ENCODE peak calls at places on chromosomes 13 and 19, in seven cellular contexts. B is foreskin fibroblast, D is left lung, M is breast epithelium, H is heart right ventricle, A is fibroblast of mammary gland, X is testis. Z is an unnamed sample.

GRCh38 chr19:28971011-28971410 is 241.9 kb downstream of the UQCRFS1 start:
- DNase-seq in B (peak; percentile 56), D (no peak), M (no peak), H (no peak), A (no peak), X (peak; percentile 82), Z (peak; percentile 44)

GRCh38 chr13:46679369-46680180 is 117.4 kb downstream of the ESD start:
- DNase-seq in B (peak; percentile 89), D (no peak), M (no peak), H (no peak), A (peak; percentile 89), X (peak; percentile 39), Z (peak; percentile 71)

GRCh38 chr13:44420376-44421220 is 47.0 kb downstream of the SERP2 start:
- DNase-seq in B (no peak), D (no peak), M (no peak), H (no peak), A (no peak), X (no peak), Z (no peak)

GRCh38 chr19:43934055-43934984 is 762 bp downstream of the ZNF45 start:
- DNase-seq in B (peak; percentile 22), D (no peak), M (no peak), H (no peak), A (peak; percentile 16), X (no peak), Z (no peak)

GRCh38 chr13:46567671-46568070 is 14.7 kb downstream of the LRCH1 start:
- DNase-seq in B (no peak), D (no peak), M (no peak), H (no peak), A (no peak), X (no peak), Z (no peak)

GRCh38 chr13:110298566-110299321 is 8.2 kb downstream of the COL4A1 start:
- DNase-seq in B (no peak), D (no peak), M (no peak), H (peak; percentile 48), A (no peak), X (no peak), Z (peak; percentile 60)

GRCh38 chr13:48906200-48906599 is 69.5 kb upstream of the FNDC3A start:
- DNase-seq in B (no peak), D (no peak), M (no peak), H (no peak), A (peak; percentile 62), X (no peak), Z (no peak)

GRCh38 chr19:53655042-53655665 is 23.4 kb downstream of the DPRX start:
- DNase-seq in B (no peak), D (no peak), M (no peak), H (no peak), A (no peak), X (no peak), Z (no peak)

GRCh38 chr19:41554902-41555301 is 21.1 kb upstream of the CEACAM21 start:
- DNase-seq in B (no peak), D (no peak), M (no peak), H (no peak), A (no peak), X (no peak), Z (no peak)

GRCh38 chr13:57123660-57124059 is 17.1 kb upstream of the PRR20A start:
- DNase-seq in B (no peak), D (no peak), M (no peak), H (no peak), A (no peak), X (no peak), Z (peak; percentile 51)

GRCh38 chr19:32902448-32902847 is 32.9 kb upstream of the SLC7A9 start:
- DNase-seq in B (no peak), D (no peak), M (no peak), H (no peak), A (no peak), X (no peak), Z (no peak)

GRCh38 chr19:54473983-54474382 is 887 bp upstream of the CDC42EP5 start:
- DNase-seq in B (no peak), D (no peak), M (no peak), H (no peak), A (no peak), X (no peak), Z (no peak)

GRCh38 chr13:106786006-106786579 is 218.2 kb upstream of the ARGLU1 start:
- DNase-seq in B (no peak), D (no peak), M (no peak), H (no peak), A (no peak), X (no peak), Z (no peak)

GRCh38 chr19:31698352-31698751 is 349.1 kb upstream of the TSHZ3 start:
- DNase-seq in B (no peak), D (no peak), M (no peak), H (no peak), A (no peak), X (no peak), Z (no peak)

GRCh38 chr13:44109986-44110640 is 230.4 kb downstream of the LACC1 start:
- DNase-seq in B (no peak), D (no peak), M (no peak), H (no peak), A (no peak), X (no peak), Z (no peak)

GRCh38 chr19:40312533-40312932 is 27.4 kb upstream of the AKT2 start:
- DNase-seq in B (no peak), D (no peak), M (no peak), H (no peak), A (no peak), X (no peak), Z (no peak)

GRCh38 chr19:50187937-50188336 is 15.5 kb upstream of the MYH14 start:
- DNase-seq in B (no peak), D (no peak), M (no peak), H (no peak), A (no peak), X (no peak), Z (no peak)

GRCh38 chr19:45496349-45496953 is 396 bp downstream of the RTN2 start:
- DNase-seq in B (peak; percentile 63), D (no peak), M (no peak), H (peak; percentile 57), A (no peak), X (no peak), Z (no peak)

GRCh38 chr19:29680447-29680846 is 15.2 kb downstream of the PLEKHF1 start:
- DNase-seq in B (no peak), D (peak; percentile 73), M (no peak), H (peak; percentile 54), A (no peak), X (no peak), Z (no peak)

GRCh38 chr19:2854849-2855248 is 12.3 kb upstream of the ZNF556 start:
- DNase-seq in B (no peak), D (no peak), M (no peak), H (no peak), A (no peak), X (no peak), Z (no peak)

GRCh38 chr13:68676513-68677115 is 1431.0 kb upstream of the ATXN8OS start:
- DNase-seq in B (no peak), D (no peak), M (no peak), H (no peak), A (no peak), X (no peak), Z (no peak)

GRCh38 chr19:10105241-10106099 is 692 bp upstream of the PPAN start:
- DNase-seq in B (no peak), D (peak; percentile 36), M (no peak), H (no peak), A (no peak), X (no peak), Z (no peak)

GRCh38 chr19:48190288-48191284 is 20.1 kb downstream of the ZSWIM9 start:
- DNase-seq in B (peak; percentile 43), D (no peak), M (no peak), H (no peak), A (peak; percentile 82), X (peak; percentile 75), Z (peak; percentile 65)
- TF ChIP-seq CTCF in B (no peak), D (no peak), M (no peak), H (no peak), A (no peak), X (no peak), Z (no peak)

GRCh38 chr19:6067975-6068374 is 42.3 kb downstream of the RFX2 start:
- DNase-seq in B (no peak), D (no peak), M (no peak), H (no peak), A (no peak), X (no peak), Z (no peak)
- H3K4me3 ChIP-seq in B (no peak overlapping the region), D (no peak overlapping the region), M (no peak overlapping the region), H (no peak overlapping the region), A (no peak overlapping the region), X (no peak overlapping the region), Z (no peak overlapping the region)

GRCh38 chr13:27869436-27870090 is 50.2 kb upstream of the PDX1 start:
- DNase-seq in B (no peak), D (no peak), M (no peak), H (no peak), A (no peak), X (no peak), Z (no peak)
- TF ChIP-seq CTCF in B (no peak), D (peak; percentile 5), M (no peak), H (no peak), A (no peak), X (no peak), Z (no peak)

GRCh38 chr19:19670070-19670551 is 1.5 kb downstream of the ZNF101 start:
- DNase-seq in B (no peak), D (no peak), M (no peak), H (no peak), A (no peak), X (peak; percentile 12), Z (no peak)
- H3K4me3 ChIP-seq in B (peak overlapping the region; percentile 82), D (peak overlapping the region; percentile 90), M (peak overlapping the region; percentile 91), H (no peak overlapping the region), A (peak overlapping the region; percentile 82), X (no peak overlapping the region), Z (peak overlapping the region; percentile 88)

DNA sequence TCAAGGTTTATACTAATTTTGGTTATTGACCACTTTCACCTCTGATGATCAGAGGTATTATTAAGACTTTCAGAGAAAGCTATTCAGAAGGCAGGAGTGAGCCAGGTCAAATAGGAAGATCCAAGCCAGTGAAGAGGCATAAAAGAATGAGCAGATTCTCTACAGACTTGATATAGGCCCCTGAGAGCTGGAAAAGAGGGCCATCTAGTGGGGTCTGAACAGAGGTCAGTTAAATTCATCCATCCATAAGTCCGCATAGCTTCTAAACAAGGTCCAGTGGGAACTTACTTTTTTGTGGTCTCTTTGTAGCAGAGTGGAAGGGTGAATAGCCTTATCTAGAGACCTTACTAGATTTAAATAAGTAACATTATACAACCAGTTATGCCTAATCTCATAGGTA is 126.6 kb upstream of the UFM1 start:
- DNase-seq in B (peak; percentile 7), D (no peak), M (no peak), H (no peak), A (peak; percentile 30), X (no peak), Z (peak; percentile 60)
- TF ChIP-seq CTCF in B (peak; percentile 28), D (no peak), M (no peak), H (peak; percentile 17), A (peak; percentile 20), X (no peak), Z (peak; percentile 46)

GRCh38 chr19:6092329-6093286 is 17.7 kb downstream of the RFX2 start:
- DNase-seq in B (peak; percentile 94), D (peak; percentile 90), M (peak; percentile 82), H (peak; percentile 82), A (peak; percentile 85), X (peak; percentile 75), Z (peak; percentile 77)
- H3K4me3 ChIP-seq in B (peak overlapping the region; percentile 46), D (no peak overlapping the region), M (peak overlapping the region; percentile 32), H (no peak overlapping the region), A (peak overlapping the region; percentile 20), X (peak overlapping the region; percentile 41), Z (peak overlapping the region; percentile 34)

Z was measured in fibroblast of pulmonary artery.